ENCODE peak calls at places on chromosomes 7 and 10, in four cellular contexts. One of them, this sample, is unnamed.

GRCh38 chr7:139889186-139889871 is 60.3 kb downstream of the TBXAS1 start:
- DNase-seq in GM12878: no peak
- DNase-seq in endodermal cell: no peak
- DNase-seq in pancreas: no peak
- DNase-seq in this sample: no peak

GRCh38 chr7:4479367-4480039 is 202.6 kb upstream of the FOXK1 start:
- DNase-seq in pancreas: no peak
- DNase-seq in GM12878: no peak
- DNase-seq in endodermal cell: peak
- DNase-seq in this sample: peak

GRCh38 chr10:117184821-117185220 is 12.5 kb upstream of the KCNK18 start:
- DNase-seq in GM12878: no peak
- DNase-seq in pancreas: no peak
- DNase-seq in endodermal cell: no peak
- DNase-seq in this sample: no peak

GRCh38 chr10:21184216-21184615 is 287.1 kb upstream of the NEBL start:
- DNase-seq in GM12878: no peak
- DNase-seq in endodermal cell: no peak
- DNase-seq in pancreas: no peak
- DNase-seq in this sample: no peak

GRCh38 chr10:131626274-131626673 is 274.5 kb upstream of the PPP2R2D start:
- DNase-seq in endodermal cell: no peak
- DNase-seq in pancreas: no peak
- DNase-seq in GM12878: no peak
- DNase-seq in this sample: no peak

GRCh38 chr7:114819629-114820362 is 102.1 kb upstream of the MDFIC start:
- DNase-seq in GM12878: no peak
- DNase-seq in pancreas: no peak
- DNase-seq in endodermal cell: no peak
- DNase-seq in this sample: no peak

GRCh38 chr7:1092806-1093505 is 5.0 kb downstream of the GPER1 start:
- DNase-seq in pancreas: peak
- DNase-seq in GM12878: no peak
- DNase-seq in endodermal cell: no peak
- DNase-seq in this sample: no peak

GRCh38 chr7:3010161-3010560 is 33.5 kb downstream of the CARD11 start:
- DNase-seq in GM12878: no peak
- DNase-seq in pancreas: no peak
- DNase-seq in endodermal cell: no peak
- DNase-seq in this sample: no peak

GRCh38 chr7:143205560-143206293 is 16.1 kb upstream of the TAS2R40 start:
- DNase-seq in pancreas: no peak
- DNase-seq in GM12878: peak
- DNase-seq in endodermal cell: no peak
- DNase-seq in this sample: peak

GRCh38 chr7:128356546-128357365 is 4.7 kb downstream of the PRRT4 start:
- DNase-seq in endodermal cell: no peak
- DNase-seq in GM12878: no peak
- DNase-seq in pancreas: no peak
- DNase-seq in this sample: no peak

GRCh38 chr10:283916-284356 is 148.7 kb downstream of the ZMYND11 start:
- DNase-seq in GM12878: peak
- DNase-seq in pancreas: no peak
- DNase-seq in endodermal cell: no peak
- DNase-seq in this sample: peak

GRCh38 chr10:132400547-132401151 is 3.6 kb downstream of the PWWP2B start:
- DNase-seq in pancreas: peak
- DNase-seq in endodermal cell: no peak
- DNase-seq in GM12878: no peak
- DNase-seq in this sample: no peak

GRCh38 chr10:122490786-122491680 is 29.7 kb downstream of the HTRA1 start:
- DNase-seq in pancreas: no peak
- DNase-seq in GM12878: no peak
- DNase-seq in endodermal cell: no peak
- DNase-seq in this sample: no peak

GRCh38 chr10:13904053-13904452 is 317.3 kb downstream of the PRPF18 start:
- DNase-seq in GM12878: no peak
- DNase-seq in pancreas: no peak
- DNase-seq in endodermal cell: no peak
- DNase-seq in this sample: no peak

GRCh38 chr7:127799535-127800305 is 147.7 kb downstream of the SND1 start:
- DNase-seq in pancreas: no peak
- DNase-seq in endodermal cell: no peak
- DNase-seq in GM12878: no peak
- DNase-seq in this sample: no peak

GRCh38 chr10:107163904-107164861 is at the start of gene SORCS1:
- DNase-seq in endodermal cell: peak
- DNase-seq in pancreas: peak
- DNase-seq in GM12878: no peak
- DNase-seq in this sample: no peak

GRCh38 chr7:115217373-115217772 is 295.5 kb downstream of the MDFIC start:
- DNase-seq in pancreas: no peak
- DNase-seq in GM12878: no peak
- DNase-seq in endodermal cell: no peak
- DNase-seq in this sample: no peak

GRCh38 chr10:110765513-110766375 is 106.0 kb upstream of the PDCD4 start:
- DNase-seq in GM12878: no peak
- DNase-seq in endodermal cell: no peak
- DNase-seq in pancreas: no peak
- DNase-seq in this sample: no peak

GRCh38 chr10:100791254-100792058 is 46.1 kb downstream of the PAX2 start:
- DNase-seq in GM12878: no peak
- DNase-seq in pancreas: no peak
- DNase-seq in endodermal cell: no peak
- DNase-seq in this sample: no peak

GRCh38 chr7:20352573-20353304 is 22.0 kb downstream of the ITGB8 start:
- DNase-seq in pancreas: no peak
- DNase-seq in endodermal cell: no peak
- DNase-seq in GM12878: no peak
- DNase-seq in this sample: no peak

GRCh38 chr10:70661623-70662361 is 10.5 kb upstream of the ADAMTS14 start:
- DNase-seq in pancreas: no peak
- DNase-seq in endodermal cell: no peak
- DNase-seq in GM12878: no peak
- DNase-seq in this sample: no peak

GRCh38 chr7:45920543-45921380 is at the start of gene IGFBP3:
- DNase-seq in pancreas: peak
- DNase-seq in GM12878: no peak
- DNase-seq in endodermal cell: peak
- DNase-seq in this sample: no peak

GRCh38 chr10:46293832-46294640 is 7.2 kb downstream of the ANTXRL start:
- DNase-seq in GM12878: no peak
- DNase-seq in pancreas: no peak
- DNase-seq in endodermal cell: peak
- DNase-seq in this sample: no peak

GRCh38 chr10:120368927-120369326 is 88.1 kb upstream of the PLPP4 start:
- DNase-seq in endodermal cell: no peak
- DNase-seq in GM12878: no peak
- DNase-seq in pancreas: no peak
- DNase-seq in this sample: no peak

GRCh38 chr7:8938036-8938435 is 504.6 kb downstream of the NXPH1 start:
- DNase-seq in GM12878: no peak
- DNase-seq in pancreas: no peak
- DNase-seq in endodermal cell: no peak
- DNase-seq in this sample: no peak

GRCh38 chr10:21180604-21181003 is 283.5 kb upstream of the NEBL start:
- DNase-seq in endodermal cell: no peak
- DNase-seq in GM12878: no peak
- DNase-seq in pancreas: no peak
- DNase-seq in this sample: no peak

GRCh38 chr10:13659887-13660544 is 73.3 kb downstream of the PRPF18 start:
- DNase-seq in pancreas: no peak
- DNase-seq in GM12878: peak
- DNase-seq in endodermal cell: peak
- DNase-seq in this sample: peak

GRCh38 chr10:129744134-129744895 is 219.8 kb downstream of the EBF3 start:
- DNase-seq in GM12878: no peak
- DNase-seq in pancreas: no peak
- DNase-seq in endodermal cell: peak
- DNase-seq in this sample: no peak

GRCh38 chr10:114856544-114857287 is 35.1 kb downstream of the FHIP2A start:
- DNase-seq in GM12878: no peak
- DNase-seq in pancreas: no peak
- DNase-seq in endodermal cell: no peak
- DNase-seq in this sample: no peak

GRCh38 chr10:72260588-72261322 is 13.0 kb upstream of the DDIT4 start:
- DNase-seq in GM12878: peak
- DNase-seq in pancreas: peak
- DNase-seq in endodermal cell: peak
- DNase-seq in this sample: no peak

GRCh38 chr7:332646-333398 is 42.9 kb downstream of the FOXL3 start:
- DNase-seq in pancreas: peak
- DNase-seq in endodermal cell: peak
- DNase-seq in GM12878: no peak
- DNase-seq in this sample: no peak

GRCh38 chr10:51879238-51879637 is 179.8 kb upstream of the CSTF2T start:
- DNase-seq in GM12878: peak
- DNase-seq in pancreas: no peak
- DNase-seq in endodermal cell: no peak
- DNase-seq in this sample: peak

GRCh38 chr10:71312840-71313789 is 5.9 kb upstream of the SLC29A3 start:
- DNase-seq in GM12878: no peak
- DNase-seq in endodermal cell: no peak
- DNase-seq in pancreas: peak
- DNase-seq in this sample: no peak

GRCh38 chr10:7056216-7056615 is 354.6 kb downstream of the SFMBT2 start:
- DNase-seq in endodermal cell: no peak
- DNase-seq in GM12878: no peak
- DNase-seq in pancreas: no peak
- DNase-seq in this sample: no peak

GRCh38 chr10:7053195-7053594 is 357.6 kb downstream of the SFMBT2 start:
- DNase-seq in endodermal cell: peak
- DNase-seq in pancreas: no peak
- DNase-seq in GM12878: no peak
- DNase-seq in this sample: no peak

GRCh38 chr10:7054915-7055314 is 355.9 kb downstream of the SFMBT2 start:
- DNase-seq in pancreas: no peak
- DNase-seq in endodermal cell: peak
- DNase-seq in GM12878: no peak
- DNase-seq in this sample: no peak
- TF ChIP-seq CTCF in pancreas: no peak
- TF ChIP-seq CTCF in endodermal cell: peak
- TF ChIP-seq CTCF in GM12878: peak
- TF ChIP-seq CTCF in this sample: peak

GRCh38 chr7:55144333-55144954 is 125.6 kb downstream of the EGFR start:
- DNase-seq in endodermal cell: peak
- DNase-seq in GM12878: no peak
- DNase-seq in pancreas: no peak
- DNase-seq in this sample: no peak
- TF ChIP-seq CTCF in endodermal cell: peak
- TF ChIP-seq CTCF in GM12878: peak
- TF ChIP-seq CTCF in pancreas: no peak
- TF ChIP-seq CTCF in this sample: peak

GRCh38 chr10:124534231-124534798 is 72.7 kb downstream of the LHPP start:
- DNase-seq in GM12878: no peak
- DNase-seq in pancreas: peak
- DNase-seq in endodermal cell: peak
- DNase-seq in this sample: no peak
- TF ChIP-seq CTCF in GM12878: peak
- TF ChIP-seq CTCF in pancreas: no peak
- TF ChIP-seq CTCF in endodermal cell: peak
- TF ChIP-seq CTCF in this sample: peak

DNA sequence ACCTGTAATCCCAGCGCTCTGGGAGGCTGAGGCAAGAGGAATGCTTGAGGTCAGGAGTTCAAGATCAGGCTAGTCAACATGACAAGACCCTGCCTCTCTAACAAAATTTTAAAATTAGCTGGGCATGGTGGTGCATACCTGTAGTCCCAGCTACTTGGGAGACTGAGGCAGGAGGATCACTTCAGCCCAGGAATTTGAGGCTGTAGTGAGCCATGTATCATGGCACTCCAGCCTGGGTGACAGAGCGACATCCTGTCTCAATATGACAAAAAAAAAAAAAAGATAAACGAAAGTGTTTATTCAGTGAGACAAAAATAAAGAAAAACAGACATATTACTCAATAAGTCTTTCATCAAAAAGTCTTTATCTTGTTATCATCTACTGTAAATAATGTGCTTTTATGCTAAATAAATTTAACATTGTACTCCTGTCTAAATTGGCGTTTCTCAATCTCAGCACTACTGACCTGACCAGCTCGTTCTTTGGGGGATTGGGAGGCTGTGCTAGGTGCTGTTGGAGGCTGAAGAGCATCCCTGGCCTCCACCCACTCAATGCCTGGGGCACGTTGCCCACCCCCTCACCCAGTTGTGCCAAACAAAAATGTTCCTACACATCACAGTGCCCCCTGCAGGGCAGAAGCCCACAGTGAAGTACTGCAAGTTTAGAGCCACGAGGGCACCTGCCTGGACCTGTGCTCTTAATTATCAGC is 57.7 kb downstream of the NCAPG2 start:
- DNase-seq in GM12878: no peak
- DNase-seq in pancreas: no peak
- DNase-seq in endodermal cell: peak
- DNase-seq in this sample: no peak
- TF ChIP-seq CTCF in GM12878: peak
- TF ChIP-seq CTCF in pancreas: peak
- TF ChIP-seq CTCF in endodermal cell: peak
- TF ChIP-seq CTCF in this sample: peak

GRCh38 chr7:95723583-95724180 is 48.7 kb upstream of the DYNC1I1 start:
- DNase-seq in endodermal cell: peak
- DNase-seq in pancreas: no peak
- DNase-seq in GM12878: peak
- DNase-seq in this sample: no peak
- TF ChIP-seq CTCF in endodermal cell: peak
- TF ChIP-seq CTCF in pancreas: peak
- TF ChIP-seq CTCF in GM12878: peak
- TF ChIP-seq CTCF in this sample: peak